ENCODE peak calls at places on chromosomes 5 and 9, in four cellular contexts. One of them, this sample, is unnamed.

GRCh38 chr5:142322747-142323479 is 1.9 kb downstream of the SPRY4 start:
- DNase-seq in left kidney: peak
- DNase-seq in M059J: peak
- DNase-seq in HT1080: peak
- DNase-seq in this sample: peak

GRCh38 chr5:2889946-2890475 is 138.5 kb upstream of the IRX2 start:
- DNase-seq in left kidney: no peak
- DNase-seq in M059J: no peak
- DNase-seq in HT1080: no peak
- DNase-seq in this sample: no peak

GRCh38 chr9:127741831-127742434 is 6.8 kb upstream of the TOR2A start:
- DNase-seq in M059J: peak
- DNase-seq in left kidney: peak
- DNase-seq in HT1080: no peak
- DNase-seq in this sample: peak

GRCh38 chr5:166883016-166883415 is 1408.4 kb upstream of the WWC1 start:
- DNase-seq in M059J: peak
- DNase-seq in HT1080: peak
- DNase-seq in left kidney: no peak
- DNase-seq in this sample: no peak

GRCh38 chr9:6771722-6772121 is 13.9 kb downstream of the KDM4C start:
- DNase-seq in HT1080: no peak
- DNase-seq in M059J: no peak
- DNase-seq in left kidney: no peak
- DNase-seq in this sample: no peak

GRCh38 chr9:26863074-26863473 is 29.5 kb downstream of the CAAP1 start:
- DNase-seq in left kidney: peak
- DNase-seq in HT1080: no peak
- DNase-seq in M059J: peak
- DNase-seq in this sample: no peak

GRCh38 chr5:35124932-35125331 is 77.2 kb upstream of the AGXT2 start:
- DNase-seq in HT1080: no peak
- DNase-seq in left kidney: no peak
- DNase-seq in M059J: no peak
- DNase-seq in this sample: no peak

GRCh38 chr5:172623313-172623980 is 17.6 kb upstream of the NEURL1B start:
- DNase-seq in left kidney: no peak
- DNase-seq in HT1080: no peak
- DNase-seq in M059J: no peak
- DNase-seq in this sample: no peak

GRCh38 chr5:172595591-172596455 is 45.2 kb upstream of the NEURL1B start:
- DNase-seq in HT1080: no peak
- DNase-seq in M059J: no peak
- DNase-seq in left kidney: no peak
- DNase-seq in this sample: no peak

GRCh38 chr9:25964239-25964638 is 286.0 kb upstream of the TUSC1 start:
- DNase-seq in left kidney: peak
- DNase-seq in M059J: peak
- DNase-seq in HT1080: peak
- DNase-seq in this sample: peak

GRCh38 chr5:170070556-170071412 is 34.9 kb upstream of the FOXI1 start:
- DNase-seq in left kidney: peak
- DNase-seq in HT1080: peak
- DNase-seq in M059J: no peak
- DNase-seq in this sample: peak

GRCh38 chr5:93532370-93532769 is 48.6 kb downstream of the NR2F1-AS1 start:
- DNase-seq in HT1080: no peak
- DNase-seq in M059J: peak
- DNase-seq in left kidney: peak
- DNase-seq in this sample: no peak

GRCh38 chr9:132175431-132175830 is 13.6 kb downstream of the NTNG2 start:
- DNase-seq in HT1080: no peak
- DNase-seq in left kidney: no peak
- DNase-seq in M059J: no peak
- DNase-seq in this sample: no peak

GRCh38 chr9:105187781-105188180 is 56.7 kb upstream of the SLC44A1 start:
- DNase-seq in left kidney: no peak
- DNase-seq in M059J: peak
- DNase-seq in HT1080: peak
- DNase-seq in this sample: no peak

GRCh38 chr9:94705162-94705712 is 21.3 kb upstream of the AOPEP start:
- DNase-seq in left kidney: no peak
- DNase-seq in M059J: no peak
- DNase-seq in HT1080: no peak
- DNase-seq in this sample: no peak

GRCh38 chr5:112228672-112229071 is 190.4 kb downstream of the EPB41L4A start:
- DNase-seq in left kidney: peak
- DNase-seq in M059J: peak
- DNase-seq in HT1080: peak
- DNase-seq in this sample: peak

GRCh38 chr5:2375796-2376195 is 375.7 kb downstream of the IRX2 start:
- DNase-seq in HT1080: no peak
- DNase-seq in left kidney: peak
- DNase-seq in M059J: no peak
- DNase-seq in this sample: no peak

GRCh38 chr5:125228358-125228757 is 481.9 kb upstream of the ZNF608 start:
- DNase-seq in left kidney: no peak
- DNase-seq in M059J: no peak
- DNase-seq in HT1080: no peak
- DNase-seq in this sample: no peak

GRCh38 chr9:121484659-121485446 is 14.8 kb downstream of the GGTA1 start:
- DNase-seq in HT1080: no peak
- DNase-seq in left kidney: no peak
- DNase-seq in M059J: no peak
- DNase-seq in this sample: no peak

GRCh38 chr5:57470339-57470738 is 12.3 kb downstream of the ACTBL2 start:
- DNase-seq in HT1080: no peak
- DNase-seq in M059J: no peak
- DNase-seq in left kidney: no peak
- DNase-seq in this sample: no peak

GRCh38 chr9:114110180-114110579 is 11.1 kb upstream of the KIF12 start:
- DNase-seq in left kidney: no peak
- DNase-seq in M059J: peak
- DNase-seq in HT1080: peak
- DNase-seq in this sample: no peak

GRCh38 chr9:98536542-98537173 is 172.1 kb downstream of the GABBR2 start:
- DNase-seq in M059J: no peak
- DNase-seq in left kidney: no peak
- DNase-seq in HT1080: no peak
- DNase-seq in this sample: no peak

GRCh38 chr5:86118542-86118941 is 499.2 kb upstream of the COX7C start:
- DNase-seq in left kidney: no peak
- DNase-seq in M059J: no peak
- DNase-seq in HT1080: no peak
- DNase-seq in this sample: no peak

GRCh38 chr5:58849151-58849550 is 266.3 kb downstream of the RAB3C start:
- DNase-seq in left kidney: no peak
- DNase-seq in M059J: no peak
- DNase-seq in HT1080: no peak
- DNase-seq in this sample: no peak

GRCh38 chr5:42767491-42768105 is 11.0 kb downstream of the CCDC152 start:
- DNase-seq in M059J: peak
- DNase-seq in HT1080: peak
- DNase-seq in left kidney: peak
- DNase-seq in this sample: peak

GRCh38 chr5:15992918-15993317 is 186.7 kb downstream of the MARCHF11 start:
- DNase-seq in M059J: peak
- DNase-seq in left kidney: no peak
- DNase-seq in HT1080: peak
- DNase-seq in this sample: no peak

GRCh38 chr5:151150484-151151262 is 6.9 kb downstream of the ANXA6 start:
- DNase-seq in M059J: no peak
- DNase-seq in left kidney: peak
- DNase-seq in HT1080: peak
- DNase-seq in this sample: peak

GRCh38 chr5:159877894-159878448 is 38.3 kb upstream of the ADRA1B start:
- DNase-seq in M059J: no peak
- DNase-seq in HT1080: no peak
- DNase-seq in left kidney: peak
- DNase-seq in this sample: no peak

This sample was measured in retina.